ENCODE peak calls at places on chromosome 9, in nine cellular contexts. P, U, X, Q, T, M, R, E and O are unnamed samples.

GRCh38 chr9:86115886-86116285 is 16.5 kb upstream of the GOLM1 start:
- DNase-seq in P (no peak), U (no peak), X (no peak), Q (no peak), T (no peak), M (no peak), R (no peak), E (no peak), O (no peak)

GRCh38 chr9:82882744-82883143 is 180.2 kb downstream of the RASEF start:
- DNase-seq in P (no peak), U (no peak), X (no peak), Q (no peak), T (no peak), M (no peak), R (no peak), E (no peak), O (no peak)

GRCh38 chr9:90698874-90699440 is 56.3 kb upstream of the DIRAS2 start:
- DNase-seq in P (no peak), U (no peak), X (no peak), Q (no peak), T (no peak), M (no peak), R (no peak), E (no peak), O (no peak)

GRCh38 chr9:21993893-21994525 is at the start of gene CDKN2A:
- DNase-seq in P (no peak), U (no peak), X (no peak), Q (no peak), T (no peak), M (peak; percentile 48), R (peak; percentile 82), E (peak; percentile 55), O (peak; percentile 83)

GRCh38 chr9:37040508-37041127 is 6.5 kb upstream of the PAX5 start:
- DNase-seq in P (no peak), U (no peak), X (no peak), Q (no peak), T (no peak), M (no peak), R (no peak), E (no peak), O (no peak)

GRCh38 chr9:1047605-1048235 is 2.4 kb upstream of the DMRT2 start:
- DNase-seq in P (no peak), U (no peak), X (no peak), Q (no peak), T (peak; percentile 21), M (no peak), R (no peak), E (peak; percentile 63), O (no peak)

GRCh38 chr9:121734465-121734864 is 83.0 kb downstream of the DAB2IP start:
- DNase-seq in P (no peak), U (no peak), X (no peak), Q (no peak), T (no peak), M (no peak), R (no peak), E (no peak), O (no peak)

GRCh38 chr9:26361010-26361409 is 531.6 kb downstream of the CAAP1 start:
- DNase-seq in P (no peak), U (no peak), X (no peak), Q (no peak), T (no peak), M (no peak), R (no peak), E (no peak), O (no peak)

GRCh38 chr9:19629506-19629905 is 159.3 kb downstream of the SLC24A2 start:
- DNase-seq in P (no peak), U (no peak), X (no peak), Q (no peak), T (no peak), M (no peak), R (no peak), E (no peak), O (no peak)
- TF ChIP-seq CTCF in P (no peak), U (no peak), X (no peak), Q (no peak), T (no peak), M (peak; percentile 8), R (no peak), E (no peak), O (no peak)

GRCh38 chr9:114450833-114451706 is 54.2 kb downstream of the WHRN start:
- DNase-seq in P (no peak), U (no peak), X (no peak), Q (no peak), T (no peak), M (no peak), R (peak; percentile 63), E (no peak), O (no peak)

GRCh38 chr9:114449236-114449635 is 56.0 kb downstream of the WHRN start:
- DNase-seq in P (no peak), U (no peak), X (no peak), Q (no peak), T (no peak), M (no peak), R (no peak), E (no peak), O (no peak)

GRCh38 chr9:114446672-114447450 is 58.4 kb downstream of the WHRN start:
- DNase-seq in P (no peak), U (no peak), X (no peak), Q (no peak), T (no peak), M (no peak), R (no peak), E (no peak), O (no peak)

GRCh38 chr9:114450181-114450580 is 55.1 kb downstream of the WHRN start:
- DNase-seq in P (no peak), U (no peak), X (no peak), Q (no peak), T (no peak), M (no peak), R (no peak), E (no peak), O (no peak)

DNA sequence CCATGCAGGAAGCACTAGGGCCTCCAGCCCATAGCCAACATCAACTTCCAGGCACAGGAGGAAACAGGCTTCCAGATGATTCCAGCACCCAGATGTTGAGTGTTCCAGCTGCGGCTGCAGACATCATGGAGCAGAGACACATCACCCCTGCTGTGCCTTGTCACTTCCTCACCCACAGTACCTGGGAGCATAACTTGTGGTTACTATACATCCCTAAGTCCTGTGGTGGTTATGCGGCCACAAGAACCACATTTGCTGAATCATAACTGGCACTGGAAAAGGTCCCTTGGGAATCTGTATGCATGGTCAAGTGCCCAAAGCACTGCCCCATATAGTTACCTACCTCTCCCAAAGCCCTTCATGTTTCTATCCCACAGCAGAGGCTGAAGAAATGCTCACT is 56.6 kb downstream of the WHRN start:
- DNase-seq in P (no peak), U (no peak), X (no peak), Q (peak; percentile 35), T (peak; percentile 4), M (peak; percentile 30), R (no peak), E (no peak), O (no peak)
- H3K4me3 ChIP-seq in P (no peak overlapping the region), U (no peak overlapping the region), X (no peak overlapping the region), Q (no peak overlapping the region), T (no peak overlapping the region), M (no peak overlapping the region), R (no peak overlapping the region), E (no peak overlapping the region), O (no peak overlapping the region)

GRCh38 chr9:77844415-77844814 is 187.2 kb downstream of the GNAQ start:
- DNase-seq in P (no peak), U (no peak), X (no peak), Q (no peak), T (no peak), M (no peak), R (no peak), E (no peak), O (no peak)

GRCh38 chr9:77839459-77840140 is 191.5 kb upstream of the GNA14 start:
- DNase-seq in P (no peak), U (no peak), X (no peak), Q (no peak), T (peak; percentile 78), M (peak; percentile 85), R (no peak), E (no peak), O (no peak)

GRCh38 chr9:77846957-77847574 is 184.5 kb downstream of the GNAQ start:
- DNase-seq in P (no peak), U (no peak), X (no peak), Q (no peak), T (no peak), M (peak; percentile 77), R (no peak), E (no peak), O (no peak)

GRCh38 chr9:77841739-77842386 is 189.7 kb downstream of the GNAQ start:
- DNase-seq in P (no peak), U (no peak), X (no peak), Q (no peak), T (no peak), M (no peak), R (no peak), E (no peak), O (no peak)

DNA sequence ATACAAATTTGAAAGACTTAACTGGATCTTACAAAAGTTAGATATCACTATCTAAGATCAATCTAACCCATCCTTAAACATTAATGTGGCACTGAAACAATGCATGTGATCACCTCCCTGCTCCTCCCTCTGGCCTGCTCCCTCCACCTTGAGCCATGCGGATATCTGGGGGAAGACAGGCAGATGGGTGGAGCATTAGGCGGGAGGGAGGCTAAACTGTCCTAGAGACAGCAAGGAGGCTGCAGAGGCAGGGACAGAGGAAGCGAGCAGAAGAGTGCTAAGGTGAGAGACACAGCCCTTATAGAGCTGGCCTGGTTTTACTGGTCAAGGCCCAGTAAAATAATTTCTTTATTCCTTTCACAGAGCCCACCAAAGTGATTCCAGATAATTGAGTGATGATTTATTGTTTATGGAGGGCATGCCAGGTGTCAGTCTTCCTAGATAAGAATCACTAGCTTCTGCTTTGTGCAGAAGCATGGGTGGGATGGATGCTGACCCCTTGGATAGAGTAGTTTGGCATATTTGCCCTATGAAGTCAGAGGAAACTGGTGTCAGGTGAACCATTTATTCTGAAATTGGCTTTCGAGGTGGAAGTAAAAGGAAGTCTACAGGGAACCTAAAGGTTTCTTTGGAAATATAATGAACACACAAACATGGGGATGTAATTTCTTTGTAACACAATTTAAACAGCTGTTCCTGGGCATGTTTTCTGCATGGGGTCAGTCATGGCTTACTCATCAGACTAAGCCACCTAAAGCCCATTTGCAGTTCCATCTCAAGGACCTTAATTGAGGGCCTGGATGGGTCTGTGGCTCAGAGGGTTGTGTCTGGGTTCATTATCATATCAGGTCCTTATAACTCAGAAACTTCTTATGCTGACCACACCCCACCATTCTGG is 188.3 kb downstream of the GNAQ start:
- DNase-seq in P (no peak), U (no peak), X (no peak), Q (no peak), T (no peak), M (no peak), R (no peak), E (no peak), O (no peak)
- H3K4me1 ChIP-seq in P (peaks cover 10% of the 10 kb centered on the region), U (peaks cover 52% of the 10 kb centered on the region), X (peaks cover 49% of the 10 kb centered on the region), Q (peaks cover 16% of the 10 kb centered on the region), T (peaks cover 18% of the 10 kb centered on the region), M (peaks cover 36% of the 10 kb centered on the region), R (no peaks in the 10 kb centered on the region), E (peaks cover 19% of the 10 kb centered on the region), O (peaks cover 11% of the 10 kb centered on the region)

DNA sequence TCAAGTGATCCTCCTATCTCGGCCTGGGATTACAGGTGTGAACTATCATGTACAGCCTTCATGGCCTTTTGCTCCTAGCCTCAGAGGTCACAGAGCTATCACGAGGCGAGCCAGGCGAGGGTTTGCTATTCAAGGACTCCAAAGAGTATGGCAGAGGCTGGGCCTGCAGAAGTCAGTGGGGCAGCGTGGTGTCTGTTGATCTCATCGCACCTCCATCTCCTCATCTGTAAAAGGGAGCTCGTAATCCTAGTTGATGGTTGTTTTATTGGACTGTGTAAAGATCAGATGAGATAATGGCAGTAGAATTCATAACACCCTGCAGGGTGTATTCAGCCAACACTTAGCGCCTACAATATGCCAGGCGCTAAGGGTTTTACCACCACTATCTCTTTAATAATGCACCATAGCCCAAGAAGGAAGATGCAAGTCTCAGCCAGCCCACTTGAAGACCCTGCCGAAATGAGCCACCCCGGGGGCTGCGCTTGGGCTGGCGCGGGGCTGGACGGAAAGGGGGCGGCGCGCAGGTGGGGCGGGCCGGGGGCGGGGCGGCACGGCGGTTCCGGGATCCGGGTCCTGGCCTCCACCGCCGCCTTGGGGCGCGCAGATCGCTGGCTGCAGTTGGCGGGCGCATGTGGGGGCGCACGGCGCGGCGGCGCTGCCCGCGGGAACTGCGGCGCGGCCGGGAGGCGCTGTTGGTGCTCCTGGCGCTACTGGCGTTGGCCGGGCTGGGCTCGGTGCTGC is at the start of gene GALNT12:
- DNase-seq in P (no peak), U (peak; percentile 71), X (peak; percentile 52), Q (no peak), T (no peak), M (no peak), R (peak; percentile 81), E (peak; percentile 74), O (no peak)
- TF ChIP-seq CTCF in P (no peak), U (no peak), X (no peak), Q (no peak), T (no peak), M (no peak), R (no peak), E (peak; percentile 36), O (no peak)